ENCODE peak calls at places on chromosomes 3 and 15, in eight cellular contexts. One of them, this sample, is unnamed.

GRCh38 chr3:23611737-23612295 is 193.9 kb upstream of the UBE2E1 start:
- DNase-seq in MM.1S: no peak
- DNase-seq in NCI-H748 treated with DMSO at 0.1 percent for 48 hours: no peak
- DNase-seq in activated T-helper 9 cell treated with anti-CD3 and anti-CD28 coated beads, Interleukin-2, amount 50 U/mL, for 16 hours: no peak
- DNase-seq in activated CD4-positive, alpha-beta T cell treated with anti-CD3 and anti-CD28 coated beads for 48 hours: no peak
- DNase-seq in heart right ventricle: peak
- DNase-seq in natural killer cell treated with Interleukin-12 subunit alpha and Interleukin-12 subunit beta and Interleukin-15 and Interleukin-18, amount 100 ng/mL, for 72 hours: no peak
- DNase-seq in pons: peak
- DNase-seq in this sample: peak

GRCh38 chr3:56320907-56321306 is 147.4 kb downstream of the ERC2 start:
- DNase-seq in activated CD4-positive, alpha-beta T cell treated with anti-CD3 and anti-CD28 coated beads for 48 hours: no peak
- DNase-seq in pons: no peak
- DNase-seq in activated T-helper 9 cell treated with anti-CD3 and anti-CD28 coated beads, Interleukin-2, amount 50 U/mL, for 16 hours: no peak
- DNase-seq in natural killer cell treated with Interleukin-12 subunit alpha and Interleukin-12 subunit beta and Interleukin-15 and Interleukin-18, amount 100 ng/mL, for 72 hours: no peak
- DNase-seq in MM.1S: no peak
- DNase-seq in NCI-H748 treated with DMSO at 0.1 percent for 48 hours: no peak
- DNase-seq in heart right ventricle: no peak
- DNase-seq in this sample: no peak

GRCh38 chr3:73508330-73508954 is 116.3 kb downstream of the PDZRN3 start:
- DNase-seq in pons: peak
- DNase-seq in heart right ventricle: peak
- DNase-seq in activated T-helper 9 cell treated with anti-CD3 and anti-CD28 coated beads, Interleukin-2, amount 50 U/mL, for 16 hours: no peak
- DNase-seq in activated CD4-positive, alpha-beta T cell treated with anti-CD3 and anti-CD28 coated beads for 48 hours: peak
- DNase-seq in NCI-H748 treated with DMSO at 0.1 percent for 48 hours: peak
- DNase-seq in MM.1S: peak
- DNase-seq in natural killer cell treated with Interleukin-12 subunit alpha and Interleukin-12 subunit beta and Interleukin-15 and Interleukin-18, amount 100 ng/mL, for 72 hours: no peak
- DNase-seq in this sample: peak

GRCh38 chr15:34493001-34493400 is 55.4 kb upstream of the GOLGA8A start:
- DNase-seq in natural killer cell treated with Interleukin-12 subunit alpha and Interleukin-12 subunit beta and Interleukin-15 and Interleukin-18, amount 100 ng/mL, for 72 hours: no peak
- DNase-seq in NCI-H748 treated with DMSO at 0.1 percent for 48 hours: no peak
- DNase-seq in heart right ventricle: no peak
- DNase-seq in MM.1S: peak
- DNase-seq in pons: no peak
- DNase-seq in activated CD4-positive, alpha-beta T cell treated with anti-CD3 and anti-CD28 coated beads for 48 hours: no peak
- DNase-seq in activated T-helper 9 cell treated with anti-CD3 and anti-CD28 coated beads, Interleukin-2, amount 50 U/mL, for 16 hours: no peak
- DNase-seq in this sample: no peak

GRCh38 chr15:83305696-83306291 is 21.3 kb upstream of the BNC1 start:
- DNase-seq in natural killer cell treated with Interleukin-12 subunit alpha and Interleukin-12 subunit beta and Interleukin-15 and Interleukin-18, amount 100 ng/mL, for 72 hours: no peak
- DNase-seq in pons: no peak
- DNase-seq in MM.1S: no peak
- DNase-seq in heart right ventricle: no peak
- DNase-seq in activated CD4-positive, alpha-beta T cell treated with anti-CD3 and anti-CD28 coated beads for 48 hours: no peak
- DNase-seq in NCI-H748 treated with DMSO at 0.1 percent for 48 hours: no peak
- DNase-seq in activated T-helper 9 cell treated with anti-CD3 and anti-CD28 coated beads, Interleukin-2, amount 50 U/mL, for 16 hours: no peak
- DNase-seq in this sample: peak

GRCh38 chr15:51030649-51031316 is 63.9 kb downstream of the TNFAIP8L3 start:
- DNase-seq in natural killer cell treated with Interleukin-12 subunit alpha and Interleukin-12 subunit beta and Interleukin-15 and Interleukin-18, amount 100 ng/mL, for 72 hours: no peak
- DNase-seq in NCI-H748 treated with DMSO at 0.1 percent for 48 hours: no peak
- DNase-seq in pons: no peak
- DNase-seq in MM.1S: no peak
- DNase-seq in heart right ventricle: no peak
- DNase-seq in activated T-helper 9 cell treated with anti-CD3 and anti-CD28 coated beads, Interleukin-2, amount 50 U/mL, for 16 hours: no peak
- DNase-seq in activated CD4-positive, alpha-beta T cell treated with anti-CD3 and anti-CD28 coated beads for 48 hours: no peak
- DNase-seq in this sample: no peak

GRCh38 chr15:50162988-50163718 is 18.8 kb upstream of the SLC27A2 start:
- DNase-seq in pons: no peak
- DNase-seq in activated CD4-positive, alpha-beta T cell treated with anti-CD3 and anti-CD28 coated beads for 48 hours: no peak
- DNase-seq in NCI-H748 treated with DMSO at 0.1 percent for 48 hours: no peak
- DNase-seq in MM.1S: no peak
- DNase-seq in natural killer cell treated with Interleukin-12 subunit alpha and Interleukin-12 subunit beta and Interleukin-15 and Interleukin-18, amount 100 ng/mL, for 72 hours: no peak
- DNase-seq in activated T-helper 9 cell treated with anti-CD3 and anti-CD28 coated beads, Interleukin-2, amount 50 U/mL, for 16 hours: no peak
- DNase-seq in heart right ventricle: no peak
- DNase-seq in this sample: no peak

GRCh38 chr3:114745322-114746240 is 401.5 kb downstream of the ZBTB20 start:
- DNase-seq in NCI-H748 treated with DMSO at 0.1 percent for 48 hours: peak
- DNase-seq in activated CD4-positive, alpha-beta T cell treated with anti-CD3 and anti-CD28 coated beads for 48 hours: no peak
- DNase-seq in pons: peak
- DNase-seq in activated T-helper 9 cell treated with anti-CD3 and anti-CD28 coated beads, Interleukin-2, amount 50 U/mL, for 16 hours: no peak
- DNase-seq in natural killer cell treated with Interleukin-12 subunit alpha and Interleukin-12 subunit beta and Interleukin-15 and Interleukin-18, amount 100 ng/mL, for 72 hours: no peak
- DNase-seq in heart right ventricle: no peak
- DNase-seq in MM.1S: no peak
- DNase-seq in this sample: no peak

GRCh38 chr3:112357888-112358287 is 24.9 kb downstream of the CD200 start:
- DNase-seq in pons: no peak
- DNase-seq in heart right ventricle: peak
- DNase-seq in MM.1S: no peak
- DNase-seq in NCI-H748 treated with DMSO at 0.1 percent for 48 hours: no peak
- DNase-seq in activated T-helper 9 cell treated with anti-CD3 and anti-CD28 coated beads, Interleukin-2, amount 50 U/mL, for 16 hours: no peak
- DNase-seq in natural killer cell treated with Interleukin-12 subunit alpha and Interleukin-12 subunit beta and Interleukin-15 and Interleukin-18, amount 100 ng/mL, for 72 hours: no peak
- DNase-seq in activated CD4-positive, alpha-beta T cell treated with anti-CD3 and anti-CD28 coated beads for 48 hours: peak
- DNase-seq in this sample: no peak

GRCh38 chr15:73630030-73630429 is 3.2 kb downstream of the NPTN start:
- DNase-seq in pons: no peak
- DNase-seq in activated T-helper 9 cell treated with anti-CD3 and anti-CD28 coated beads, Interleukin-2, amount 50 U/mL, for 16 hours: no peak
- DNase-seq in activated CD4-positive, alpha-beta T cell treated with anti-CD3 and anti-CD28 coated beads for 48 hours: no peak
- DNase-seq in natural killer cell treated with Interleukin-12 subunit alpha and Interleukin-12 subunit beta and Interleukin-15 and Interleukin-18, amount 100 ng/mL, for 72 hours: no peak
- DNase-seq in MM.1S: no peak
- DNase-seq in NCI-H748 treated with DMSO at 0.1 percent for 48 hours: no peak
- DNase-seq in heart right ventricle: no peak
- DNase-seq in this sample: no peak

GRCh38 chr3:128859573-128860154 is 19.8 kb upstream of the ACAD9 start:
- DNase-seq in MM.1S: no peak
- DNase-seq in heart right ventricle: no peak
- DNase-seq in activated CD4-positive, alpha-beta T cell treated with anti-CD3 and anti-CD28 coated beads for 48 hours: no peak
- DNase-seq in activated T-helper 9 cell treated with anti-CD3 and anti-CD28 coated beads, Interleukin-2, amount 50 U/mL, for 16 hours: no peak
- DNase-seq in natural killer cell treated with Interleukin-12 subunit alpha and Interleukin-12 subunit beta and Interleukin-15 and Interleukin-18, amount 100 ng/mL, for 72 hours: no peak
- DNase-seq in NCI-H748 treated with DMSO at 0.1 percent for 48 hours: no peak
- DNase-seq in pons: no peak
- DNase-seq in this sample: no peak

GRCh38 chr3:182524711-182525401 is 268.4 kb upstream of the ATP11B start:
- DNase-seq in natural killer cell treated with Interleukin-12 subunit alpha and Interleukin-12 subunit beta and Interleukin-15 and Interleukin-18, amount 100 ng/mL, for 72 hours: no peak
- DNase-seq in MM.1S: no peak
- DNase-seq in activated T-helper 9 cell treated with anti-CD3 and anti-CD28 coated beads, Interleukin-2, amount 50 U/mL, for 16 hours: no peak
- DNase-seq in heart right ventricle: no peak
- DNase-seq in pons: no peak
- DNase-seq in activated CD4-positive, alpha-beta T cell treated with anti-CD3 and anti-CD28 coated beads for 48 hours: no peak
- DNase-seq in NCI-H748 treated with DMSO at 0.1 percent for 48 hours: no peak
- DNase-seq in this sample: no peak

GRCh38 chr3:151316267-151316991 is at the start of gene GPR87:
- DNase-seq in MM.1S: no peak
- DNase-seq in NCI-H748 treated with DMSO at 0.1 percent for 48 hours: no peak
- DNase-seq in natural killer cell treated with Interleukin-12 subunit alpha and Interleukin-12 subunit beta and Interleukin-15 and Interleukin-18, amount 100 ng/mL, for 72 hours: no peak
- DNase-seq in activated T-helper 9 cell treated with anti-CD3 and anti-CD28 coated beads, Interleukin-2, amount 50 U/mL, for 16 hours: no peak
- DNase-seq in pons: no peak
- DNase-seq in activated CD4-positive, alpha-beta T cell treated with anti-CD3 and anti-CD28 coated beads for 48 hours: peak
- DNase-seq in heart right ventricle: no peak
- DNase-seq in this sample: no peak

GRCh38 chr3:87771338-87772059 is 287.3 kb downstream of the CGGBP1 start:
- DNase-seq in heart right ventricle: peak
- DNase-seq in activated CD4-positive, alpha-beta T cell treated with anti-CD3 and anti-CD28 coated beads for 48 hours: peak
- DNase-seq in pons: peak
- DNase-seq in natural killer cell treated with Interleukin-12 subunit alpha and Interleukin-12 subunit beta and Interleukin-15 and Interleukin-18, amount 100 ng/mL, for 72 hours: no peak
- DNase-seq in MM.1S: peak
- DNase-seq in NCI-H748 treated with DMSO at 0.1 percent for 48 hours: no peak
- DNase-seq in activated T-helper 9 cell treated with anti-CD3 and anti-CD28 coated beads, Interleukin-2, amount 50 U/mL, for 16 hours: no peak
- DNase-seq in this sample: no peak

GRCh38 chr3:13280122-13280790 is 139.9 kb downstream of the NUP210 start:
- DNase-seq in MM.1S: no peak
- DNase-seq in activated CD4-positive, alpha-beta T cell treated with anti-CD3 and anti-CD28 coated beads for 48 hours: no peak
- DNase-seq in heart right ventricle: no peak
- DNase-seq in natural killer cell treated with Interleukin-12 subunit alpha and Interleukin-12 subunit beta and Interleukin-15 and Interleukin-18, amount 100 ng/mL, for 72 hours: no peak
- DNase-seq in activated T-helper 9 cell treated with anti-CD3 and anti-CD28 coated beads, Interleukin-2, amount 50 U/mL, for 16 hours: no peak
- DNase-seq in NCI-H748 treated with DMSO at 0.1 percent for 48 hours: no peak
- DNase-seq in pons: no peak
- DNase-seq in this sample: no peak

GRCh38 chr3:45178131-45179023 is 32.2 kb upstream of the CDCP1 start:
- DNase-seq in activated CD4-positive, alpha-beta T cell treated with anti-CD3 and anti-CD28 coated beads for 48 hours: no peak
- DNase-seq in NCI-H748 treated with DMSO at 0.1 percent for 48 hours: no peak
- DNase-seq in natural killer cell treated with Interleukin-12 subunit alpha and Interleukin-12 subunit beta and Interleukin-15 and Interleukin-18, amount 100 ng/mL, for 72 hours: no peak
- DNase-seq in activated T-helper 9 cell treated with anti-CD3 and anti-CD28 coated beads, Interleukin-2, amount 50 U/mL, for 16 hours: no peak
- DNase-seq in MM.1S: no peak
- DNase-seq in pons: no peak
- DNase-seq in heart right ventricle: no peak
- DNase-seq in this sample: no peak

GRCh38 chr3:108462899-108463298 is 47.5 kb downstream of the MYH15 start:
- DNase-seq in MM.1S: no peak
- DNase-seq in activated CD4-positive, alpha-beta T cell treated with anti-CD3 and anti-CD28 coated beads for 48 hours: no peak
- DNase-seq in NCI-H748 treated with DMSO at 0.1 percent for 48 hours: no peak
- DNase-seq in heart right ventricle: no peak
- DNase-seq in natural killer cell treated with Interleukin-12 subunit alpha and Interleukin-12 subunit beta and Interleukin-15 and Interleukin-18, amount 100 ng/mL, for 72 hours: no peak
- DNase-seq in activated T-helper 9 cell treated with anti-CD3 and anti-CD28 coated beads, Interleukin-2, amount 50 U/mL, for 16 hours: no peak
- DNase-seq in pons: no peak
- DNase-seq in this sample: no peak

GRCh38 chr3:46913644-46914043 is 36.1 kb downstream of the PTH1R start:
- DNase-seq in natural killer cell treated with Interleukin-12 subunit alpha and Interleukin-12 subunit beta and Interleukin-15 and Interleukin-18, amount 100 ng/mL, for 72 hours: no peak
- DNase-seq in activated CD4-positive, alpha-beta T cell treated with anti-CD3 and anti-CD28 coated beads for 48 hours: no peak
- DNase-seq in pons: no peak
- DNase-seq in MM.1S: no peak
- DNase-seq in activated T-helper 9 cell treated with anti-CD3 and anti-CD28 coated beads, Interleukin-2, amount 50 U/mL, for 16 hours: no peak
- DNase-seq in heart right ventricle: no peak
- DNase-seq in NCI-H748 treated with DMSO at 0.1 percent for 48 hours: peak
- DNase-seq in this sample: no peak

GRCh38 chr3:171976526-171976925 is 62.9 kb upstream of the FNDC3B start:
- DNase-seq in pons: no peak
- DNase-seq in activated T-helper 9 cell treated with anti-CD3 and anti-CD28 coated beads, Interleukin-2, amount 50 U/mL, for 16 hours: no peak
- DNase-seq in MM.1S: no peak
- DNase-seq in activated CD4-positive, alpha-beta T cell treated with anti-CD3 and anti-CD28 coated beads for 48 hours: no peak
- DNase-seq in heart right ventricle: peak
- DNase-seq in natural killer cell treated with Interleukin-12 subunit alpha and Interleukin-12 subunit beta and Interleukin-15 and Interleukin-18, amount 100 ng/mL, for 72 hours: no peak
- DNase-seq in NCI-H748 treated with DMSO at 0.1 percent for 48 hours: no peak
- DNase-seq in this sample: no peak

GRCh38 chr15:74958320-74958907 is 1.8 kb upstream of the RPP25 start:
- DNase-seq in NCI-H748 treated with DMSO at 0.1 percent for 48 hours: no peak
- DNase-seq in MM.1S: no peak
- DNase-seq in heart right ventricle: peak
- DNase-seq in natural killer cell treated with Interleukin-12 subunit alpha and Interleukin-12 subunit beta and Interleukin-15 and Interleukin-18, amount 100 ng/mL, for 72 hours: no peak
- DNase-seq in activated T-helper 9 cell treated with anti-CD3 and anti-CD28 coated beads, Interleukin-2, amount 50 U/mL, for 16 hours: no peak
- DNase-seq in pons: no peak
- DNase-seq in activated CD4-positive, alpha-beta T cell treated with anti-CD3 and anti-CD28 coated beads for 48 hours: no peak
- DNase-seq in this sample: no peak

GRCh38 chr3:110727056-110727455 is 344.6 kb upstream of the NECTIN3 start:
- DNase-seq in pons: no peak
- DNase-seq in activated CD4-positive, alpha-beta T cell treated with anti-CD3 and anti-CD28 coated beads for 48 hours: no peak
- DNase-seq in heart right ventricle: no peak
- DNase-seq in NCI-H748 treated with DMSO at 0.1 percent for 48 hours: no peak
- DNase-seq in MM.1S: no peak
- DNase-seq in natural killer cell treated with Interleukin-12 subunit alpha and Interleukin-12 subunit beta and Interleukin-15 and Interleukin-18, amount 100 ng/mL, for 72 hours: no peak
- DNase-seq in activated T-helper 9 cell treated with anti-CD3 and anti-CD28 coated beads, Interleukin-2, amount 50 U/mL, for 16 hours: no peak
- DNase-seq in this sample: no peak

GRCh38 chr3:49378249-49378899 is 20.2 kb upstream of the GPX1 start:
- DNase-seq in activated CD4-positive, alpha-beta T cell treated with anti-CD3 and anti-CD28 coated beads for 48 hours: no peak
- DNase-seq in MM.1S: no peak
- DNase-seq in activated T-helper 9 cell treated with anti-CD3 and anti-CD28 coated beads, Interleukin-2, amount 50 U/mL, for 16 hours: no peak
- DNase-seq in natural killer cell treated with Interleukin-12 subunit alpha and Interleukin-12 subunit beta and Interleukin-15 and Interleukin-18, amount 100 ng/mL, for 72 hours: no peak
- DNase-seq in pons: no peak
- DNase-seq in heart right ventricle: peak
- DNase-seq in NCI-H748 treated with DMSO at 0.1 percent for 48 hours: no peak
- DNase-seq in this sample: no peak

GRCh38 chr15:79442911-79443310 is 10.8 kb downstream of the MINAR1 start:
- DNase-seq in MM.1S: no peak
- DNase-seq in activated CD4-positive, alpha-beta T cell treated with anti-CD3 and anti-CD28 coated beads for 48 hours: no peak
- DNase-seq in heart right ventricle: no peak
- DNase-seq in natural killer cell treated with Interleukin-12 subunit alpha and Interleukin-12 subunit beta and Interleukin-15 and Interleukin-18, amount 100 ng/mL, for 72 hours: no peak
- DNase-seq in NCI-H748 treated with DMSO at 0.1 percent for 48 hours: peak
- DNase-seq in activated T-helper 9 cell treated with anti-CD3 and anti-CD28 coated beads, Interleukin-2, amount 50 U/mL, for 16 hours: no peak
- DNase-seq in pons: no peak
- DNase-seq in this sample: no peak

GRCh38 chr3:11146771-11147363 is 7.4 kb upstream of the HRH1 start:
- DNase-seq in pons: no peak
- DNase-seq in natural killer cell treated with Interleukin-12 subunit alpha and Interleukin-12 subunit beta and Interleukin-15 and Interleukin-18, amount 100 ng/mL, for 72 hours: no peak
- DNase-seq in activated T-helper 9 cell treated with anti-CD3 and anti-CD28 coated beads, Interleukin-2, amount 50 U/mL, for 16 hours: no peak
- DNase-seq in activated CD4-positive, alpha-beta T cell treated with anti-CD3 and anti-CD28 coated beads for 48 hours: no peak
- DNase-seq in heart right ventricle: no peak
- DNase-seq in NCI-H748 treated with DMSO at 0.1 percent for 48 hours: no peak
- DNase-seq in MM.1S: no peak
- DNase-seq in this sample: no peak

GRCh38 chr3:15926866-15927265 is 129.1 kb upstream of the ANKRD28 start:
- DNase-seq in activated CD4-positive, alpha-beta T cell treated with anti-CD3 and anti-CD28 coated beads for 48 hours: no peak
- DNase-seq in pons: no peak
- DNase-seq in MM.1S: no peak
- DNase-seq in activated T-helper 9 cell treated with anti-CD3 and anti-CD28 coated beads, Interleukin-2, amount 50 U/mL, for 16 hours: no peak
- DNase-seq in natural killer cell treated with Interleukin-12 subunit alpha and Interleukin-12 subunit beta and Interleukin-15 and Interleukin-18, amount 100 ng/mL, for 72 hours: no peak
- DNase-seq in heart right ventricle: no peak
- DNase-seq in NCI-H748 treated with DMSO at 0.1 percent for 48 hours: no peak
- DNase-seq in this sample: no peak